ENCODE peak calls at places on chromosomes 13 and 19, in four cellular contexts. Q, Y, V and P are unnamed samples.

GRCh38 chr13:37360556-37360955 is 238.0 kb downstream of the POSTN start:
- DNase-seq in V (no peak), Q (no peak), Y (no peak), P (no peak)

GRCh38 chr19:44820648-44821609 is 12.0 kb downstream of the BCAM start:
- DNase-seq in Y (no peak), V (no peak), Q (no peak), P (no peak)

GRCh38 chr19:4149518-4150288 is 3.7 kb upstream of the CREB3L3 start:
- DNase-seq in Y (no peak), Q (no peak), V (no peak), P (no peak)

GRCh38 chr13:32496574-32497160 is 41.9 kb downstream of the N4BP2L2 start:
- DNase-seq in V (no peak), Q (no peak), Y (no peak), P (no peak)

GRCh38 chr13:19791953-19792537 is 9.3 kb upstream of the PSPC1 start:
- DNase-seq in Q (no peak), V (no peak), Y (no peak), P (no peak)

GRCh38 chr19:3695124-3695733 is 5.0 kb downstream of the PIP5K1C start:
- DNase-seq in Q (no peak), Y (no peak), V (no peak), P (no peak)

GRCh38 chr13:98687319-98687718 is 65.2 kb downstream of the SLC15A1 start:
- DNase-seq in Q (no peak), Y (no peak), V (no peak), P (no peak)

GRCh38 chr19:44684892-44685847 is 13.8 kb upstream of the CEACAM16 start:
- DNase-seq in Y (no peak), Q (no peak), V (no peak), P (peak)

GRCh38 chr19:16025108-16026101 is 50.9 kb upstream of the TPM4 start:
- DNase-seq in Q (no peak), Y (no peak), V (peak), P (peak)

GRCh38 chr13:54368387-54368786 is 1339.8 kb downstream of the OLFM4 start:
- DNase-seq in V (no peak), Y (no peak), Q (no peak), P (no peak)

GRCh38 chr13:29573190-29573589 is 22.3 kb downstream of the SLC7A1 start:
- DNase-seq in Q (peak), Y (no peak), V (no peak), P (no peak)